ENCODE peak calls at places on chromosome 5, in seven cellular contexts. U is CD8-positive, alpha-beta T cell; E is left ventricle myocardium inferior; A is left lung; Y is heart left ventricle; S is uterus; F is fibroblast of lung. W is an unnamed sample.

GRCh38 chr5:32074401-32074800 is 99.7 kb downstream of the GOLPH3 start:
- DNase-seq in U (no peak), E (no peak), A (no peak), Y (peak; percentile 70), S (no peak), F (no peak), W (no peak)

GRCh38 chr5:165559645-165560044 is 2054.2 kb downstream of the MAT2B start:
- DNase-seq in U (no peak), E (no peak), A (no peak), Y (no peak), S (no peak), F (no peak), W (no peak)

GRCh38 chr5:3103241-3103855 is 351.9 kb upstream of the IRX2 start:
- DNase-seq in U (no peak), E (no peak), A (no peak), Y (no peak), S (no peak), F (no peak), W (no peak)

GRCh38 chr5:102600964-102601363 is 102.2 kb upstream of the SLCO6A1 start:
- DNase-seq in U (no peak), E (no peak), A (no peak), Y (no peak), S (no peak), F (peak; percentile 46), W (no peak)

GRCh38 chr5:3191585-3191984 is 404.0 kb upstream of the IRX1 start:
- DNase-seq in U (no peak), E (no peak), A (no peak), Y (no peak), S (no peak), F (no peak), W (no peak)

GRCh38 chr5:150219861-150220260 is 30.0 kb downstream of the SLC6A7 start:
- DNase-seq in U (no peak), E (no peak), A (no peak), Y (no peak), S (no peak), F (no peak), W (no peak)

GRCh38 chr5:96377167-96377566 is 55.9 kb downstream of the PCSK1 start:
- DNase-seq in U (no peak), E (no peak), A (no peak), Y (no peak), S (no peak), F (no peak), W (no peak)

GRCh38 chr5:111016801-111017200 is 54.7 kb upstream of the TSLP start:
- DNase-seq in U (no peak), E (no peak), A (no peak), Y (no peak), S (no peak), F (peak; percentile 59), W (no peak)

GRCh38 chr5:77167695-77168111 is 42.8 kb upstream of the PDE8B start:
- DNase-seq in U (no peak), E (no peak), A (no peak), Y (no peak), S (peak; percentile 39), F (peak; percentile 88), W (no peak)

GRCh38 chr5:143453722-143454121 is 50.2 kb upstream of the NR3C1 start:
- DNase-seq in U (no peak), E (no peak), A (no peak), Y (no peak), S (no peak), F (no peak), W (no peak)

GRCh38 chr5:18394154-18394804 is 760.0 kb downstream of the TAF11L14 start:
- DNase-seq in U (peak; percentile 17), E (no peak), A (peak; percentile 42), Y (no peak), S (no peak), F (peak; percentile 46), W (no peak)

GRCh38 chr5:33608476-33609026 is 167.8 kb downstream of the TARS1 start:
- DNase-seq in U (no peak), E (no peak), A (no peak), Y (no peak), S (no peak), F (peak; percentile 15), W (no peak)

GRCh38 chr5:54874337-54875021 is 110.9 kb downstream of the ESM1 start:
- DNase-seq in U (no peak), E (no peak), A (no peak), Y (no peak), S (no peak), F (peak; percentile 48), W (no peak)

GRCh38 chr5:156623381-156624040 is 226.6 kb upstream of the PPP1R2B start:
- DNase-seq in U (no peak), E (no peak), A (no peak), Y (no peak), S (no peak), F (no peak), W (no peak)

GRCh38 chr5:151156732-151157402 is 712 bp downstream of the ANXA6 start:
- DNase-seq in U (peak; percentile 40), E (no peak), A (no peak), Y (no peak), S (peak; percentile 41), F (peak; percentile 28), W (no peak)

GRCh38 chr5:55218966-55219365 is 8.1 kb downstream of the MCIDAS start:
- DNase-seq in U (no peak), E (no peak), A (peak; percentile 84), Y (no peak), S (no peak), F (no peak), W (no peak)

GRCh38 chr5:126594077-126594476 is 942 bp downstream of the ALDH7A1 start:
- DNase-seq in U (no peak), E (no peak), A (no peak), Y (no peak), S (no peak), F (peak; percentile 20), W (no peak)

GRCh38 chr5:14528115-14528514 is 53.5 kb upstream of the OTULINL start:
- DNase-seq in U (no peak), E (no peak), A (no peak), Y (no peak), S (no peak), F (no peak), W (no peak)

GRCh38 chr5:74020488-74020887 is 394.5 kb downstream of the ARHGEF28 start:
- DNase-seq in U (no peak), E (no peak), A (peak; percentile 62), Y (no peak), S (no peak), F (no peak), W (no peak)

GRCh38 chr5:168291281-168291960 is at the start of gene WWC1:
- DNase-seq in U (peak; percentile 24), E (no peak), A (peak; percentile 83), Y (peak; percentile 65), S (no peak), F (peak; percentile 22), W (no peak)

GRCh38 chr5:102628449-102629175 is 126.5 kb upstream of the PAM start:
- DNase-seq in U (no peak), E (no peak), A (no peak), Y (no peak), S (no peak), F (peak; percentile 21), W (peak; percentile 66)

GRCh38 chr5:13976867-13977479 is 32.5 kb upstream of the DNAH5 start:
- DNase-seq in U (no peak), E (no peak), A (no peak), Y (no peak), S (no peak), F (peak; percentile 51), W (no peak)

GRCh38 chr5:88929385-88929784 is 46.4 kb upstream of the MEF2C start:
- DNase-seq in U (no peak), E (no peak), A (no peak), Y (no peak), S (no peak), F (no peak), W (no peak)

GRCh38 chr5:180173875-180174586 is 35.0 kb downstream of the RASGEF1C start:
- DNase-seq in U (no peak), E (no peak), A (no peak), Y (no peak), S (no peak), F (peak; percentile 87), W (no peak)

GRCh38 chr5:112210430-112211005 is 208.6 kb downstream of the EPB41L4A start:
- DNase-seq in U (no peak), E (no peak), A (no peak), Y (no peak), S (no peak), F (peak; percentile 53), W (no peak)

GRCh38 chr5:95794070-95794516 is 28.4 kb downstream of the GLRX start:
- DNase-seq in U (no peak), E (no peak), A (no peak), Y (no peak), S (no peak), F (no peak), W (no peak)

DNA sequence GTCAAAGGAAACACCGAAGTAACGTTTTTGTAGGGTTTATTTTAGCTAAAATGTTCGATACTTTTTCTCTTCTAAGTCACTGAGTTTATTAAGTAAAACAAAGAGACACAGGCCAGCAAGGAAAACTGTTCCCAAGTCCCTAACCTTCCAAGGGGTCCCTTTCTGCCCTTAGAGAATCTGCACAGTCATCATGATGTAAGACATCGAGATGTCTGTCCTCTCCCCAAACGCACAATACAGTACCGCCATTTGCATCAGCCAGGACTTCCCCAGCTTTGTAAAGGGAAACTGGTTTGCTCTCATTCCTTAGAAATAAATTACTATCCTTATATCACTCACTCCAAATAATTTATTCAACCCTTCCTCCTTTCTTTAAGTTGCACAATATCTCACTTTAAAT is 89.3 kb downstream of the MARCHF11 start:
- DNase-seq in U (no peak), E (no peak), A (no peak), Y (no peak), S (no peak), F (no peak), W (no peak)
- H3K4me1 ChIP-seq in U (no peaks in the 10 kb centered on the region), E (peaks cover 2% of the 10 kb centered on the region), A (no peaks in the 10 kb centered on the region), Y (no peaks in the 10 kb centered on the region), S (no peaks in the 10 kb centered on the region), F (no peaks in the 10 kb centered on the region), W (no peaks in the 10 kb centered on the region)

DNA sequence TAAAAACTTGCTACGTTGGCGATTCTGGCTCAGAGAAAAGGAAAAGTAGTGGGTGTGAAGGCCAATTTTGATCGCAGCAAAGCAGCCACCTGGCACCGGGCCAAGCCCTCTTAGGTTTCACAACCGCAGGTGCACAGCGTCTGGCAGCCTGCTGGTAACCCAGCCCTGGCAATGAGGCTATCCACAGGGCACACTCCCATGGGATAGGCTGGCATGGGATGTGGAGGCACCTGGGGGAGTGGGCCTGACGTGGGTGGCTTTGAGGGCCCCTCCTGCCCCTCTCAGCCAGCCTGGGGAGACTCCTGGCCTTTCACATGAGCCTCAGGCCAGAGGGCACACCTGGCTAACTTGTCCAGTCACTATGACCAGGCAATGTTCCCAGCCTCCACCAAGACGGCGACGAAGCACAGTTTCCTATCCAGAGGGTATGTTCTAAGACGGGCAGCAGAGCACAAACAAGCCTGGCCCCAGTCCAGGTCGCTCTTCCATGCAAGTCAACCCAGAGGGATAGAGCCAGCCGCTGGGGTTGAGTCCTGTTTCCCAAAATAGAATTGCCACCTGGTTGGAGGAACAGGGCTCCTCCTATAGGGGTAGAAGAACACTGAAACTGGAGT is 19.0 kb downstream of the CMBL start:
- DNase-seq in U (peak; percentile 14), E (peak; percentile 74), A (peak; percentile 80), Y (peak; percentile 81), S (no peak), F (no peak), W (no peak)
- TF ChIP-seq CTCF in U (no peak), E (no peak), A (no peak), Y (no peak), S (no peak), F (no peak), W (no peak)

GRCh38 chr5:443239-444151 is 519 bp downstream of the EXOC3 start:
- DNase-seq in U (peak; percentile 22), E (peak; percentile 7), A (no peak), Y (peak; percentile 59), S (peak; percentile 29), F (no peak), W (no peak)
- H3K27ac ChIP-seq in U (peak overlapping the region; percentile 72), E (peak overlapping the region; percentile 90), A (peak overlapping the region; percentile 62), Y (peak overlapping the region; percentile 89), S (peak overlapping the region; percentile 83), F (peak overlapping the region; percentile 78), W (peak overlapping the region; percentile 76)

GRCh38 chr5:40235471-40235870 is 444.2 kb upstream of the PTGER4 start:
- DNase-seq in U (no peak), E (no peak), A (no peak), Y (no peak), S (no peak), F (no peak), W (no peak)
- H3K4me1 ChIP-seq in U (no peaks in the 10 kb centered on the region), E (no peaks in the 10 kb centered on the region), A (no peaks in the 10 kb centered on the region), Y (no peaks in the 10 kb centered on the region), S (no peaks in the 10 kb centered on the region), F (no peaks in the 10 kb centered on the region), W (no peaks in the 10 kb centered on the region)